ENCODE peak calls at places on chromosomes 7 and 10, in six cellular contexts. X is HCT116, B is spleen, N is GM23338, S is suprapubic skin, L is Panc1. H is an unnamed sample. For H3K27me3, the result is how much of the 10 kb centered on the place peaks cover.

GRCh38 chr7:43639858-43640491 is 57.1 kb downstream of the STK17A start:
- DNase-seq in B (no peak), N (no peak), S (no peak), L (no peak), X (no peak), H (no peak)

GRCh38 chr7:105677803-105678583 is 96.7 kb upstream of the EFCAB10 start:
- DNase-seq in S (no peak), X (no peak), L (no peak), B (peak), N (no peak), H (no peak)

GRCh38 chr7:108824840-108825540 is 255.3 kb downstream of the DNAJB9 start:
- DNase-seq in X (peak), B (no peak), N (no peak), L (no peak), S (no peak), H (no peak)

GRCh38 chr7:20959281-20959680 is 172.6 kb upstream of the SP8 start:
- DNase-seq in N (no peak), L (no peak), S (no peak), B (no peak), X (no peak), H (peak)

GRCh38 chr7:101696-102376 is 90.5 kb upstream of the FAM20C start:
- DNase-seq in S (no peak), X (no peak), L (peak), B (peak), N (no peak), H (no peak)

GRCh38 chr7:86598311-86598710 is 45.4 kb upstream of the GRM3 start:
- DNase-seq in L (no peak), S (no peak), X (no peak), N (peak), B (peak), H (no peak)

GRCh38 chr7:104096683-104097082 is 107.2 kb upstream of the RELN start:
- DNase-seq in L (no peak), N (peak), B (no peak), X (peak), S (no peak), H (peak)

GRCh38 chr7:78472519-78472918 is 673.9 kb downstream of the PHTF2 start:
- DNase-seq in B (no peak), N (no peak), L (no peak), X (no peak), S (no peak), H (no peak)

GRCh38 chr10:72542396-72542815 is 83.5 kb downstream of the MICU1 start:
- DNase-seq in S (no peak), B (no peak), L (no peak), X (no peak), N (no peak), H (no peak)

GRCh38 chr7:15686209-15686956 is at the start of gene MEOX2:
- DNase-seq in B (no peak), L (no peak), X (no peak), N (peak), S (peak), H (no peak)

GRCh38 chr10:102419561-102420442 is 834 bp upstream of the FBXL15 start:
- DNase-seq in X (no peak), L (no peak), N (peak), S (no peak), B (peak), H (peak)

GRCh38 chr10:101367569-101368453 is 13.8 kb downstream of the BTRC start:
- DNase-seq in N (no peak), L (peak), X (peak), S (no peak), B (no peak), H (no peak)

GRCh38 chr10:133379152-133379800 is at the start of gene PAOX:
- DNase-seq in N (peak), L (no peak), X (no peak), S (peak), B (peak), H (peak)

GRCh38 chr7:29139191-29139590 is 7.1 kb downstream of the CPVL start:
- DNase-seq in X (no peak), N (no peak), B (no peak), S (no peak), L (no peak), H (no peak)

GRCh38 chr10:3778708-3779108 is 6.3 kb downstream of the KLF6 start:
- DNase-seq in B (no peak), N (no peak), S (no peak), L (no peak), X (no peak), H (no peak)

GRCh38 chr7:22658031-22658430 is 69.0 kb upstream of the IL6 start:
- DNase-seq in B (no peak), L (no peak), S (no peak), X (no peak), N (no peak), H (no peak)

GRCh38 chr7:5704534-5704922 is 76.9 kb downstream of the RNF216 start:
- DNase-seq in L (peak), S (peak), X (peak), B (peak), N (peak), H (peak)

GRCh38 chr7:18393465-18394118 is 102.0 kb upstream of the HDAC9 start:
- DNase-seq in S (no peak), L (no peak), N (no peak), B (no peak), X (no peak), H (no peak)

GRCh38 chr7:87876040-87876758 is at the start of the genes DBF4 and SLC25A40:
- DNase-seq in S (peak), B (peak), X (peak), N (peak), L (peak), H (peak)

GRCh38 chr7:130488376-130489139 is 3.3 kb upstream of the MEST start:
- DNase-seq in B (no peak), N (no peak), L (no peak), S (no peak), X (no peak), H (no peak)

GRCh38 chr7:71482284-71482683 is 350.3 kb downstream of the GALNT17 start:
- DNase-seq in L (no peak), X (no peak), B (no peak), N (no peak), S (no peak), H (no peak)

GRCh38 chr7:108283252-108283651 is 153.1 kb upstream of the LAMB4 start:
- DNase-seq in X (no peak), B (no peak), N (no peak), S (no peak), L (no peak), H (no peak)

GRCh38 chr10:23146069-23146657 is 45.9 kb upstream of the PTF1A start:
- DNase-seq in N (no peak), B (no peak), S (no peak), X (no peak), L (no peak), H (no peak)

GRCh38 chr7:18257711-18258110 is 230.1 kb upstream of the PRPS1L1 start:
- DNase-seq in B (no peak), N (no peak), L (no peak), S (no peak), X (no peak), H (no peak)

GRCh38 chr7:17166824-17167379 is 131.6 kb upstream of the AHR start:
- DNase-seq in X (no peak), S (no peak), L (no peak), N (no peak), B (no peak), H (no peak)

GRCh38 chr7:910931-911431 is 34.6 kb downstream of the GET4 start:
- DNase-seq in X (no peak), L (no peak), B (no peak), N (no peak), S (no peak), H (no peak)

GRCh38 chr7:116171094-116171493 is 39.2 kb upstream of the TES start:
- DNase-seq in S (no peak), B (no peak), X (no peak), N (no peak), L (no peak), H (no peak)

GRCh38 chr7:11313801-11314200 is 340.1 kb downstream of the PHF14 start:
- DNase-seq in S (no peak), L (no peak), X (no peak), B (no peak), N (no peak), H (no peak)

GRCh38 chr7:121540138-121540537 is 144.0 kb upstream of the FAM3C start:
- DNase-seq in S (no peak), B (no peak), L (no peak), X (no peak), N (no peak), H (no peak)

GRCh38 chr7:112161253-112162160 is 44.7 kb downstream of the DOCK4 start:
- DNase-seq in B (no peak), S (no peak), X (no peak), L (no peak), N (peak), H (no peak)

GRCh38 chr10:99983280-99983988 is 26.3 kb downstream of the DNMBP start:
- DNase-seq in X (no peak), B (no peak), N (no peak), S (peak), L (no peak), H (no peak)

GRCh38 chr7:21361413-21362130 is 66.3 kb upstream of the SP4 start:
- DNase-seq in L (no peak), S (no peak), X (no peak), B (no peak), N (no peak), H (no peak)

GRCh38 chr7:100584677-100585510 is 1.0 kb downstream of the LRCH4 start:
- DNase-seq in X (no peak), S (peak), L (no peak), N (peak), B (peak), H (no peak)

GRCh38 chr10:25336330-25336729 is 161.5 kb downstream of the GPR158 start:
- DNase-seq in S (no peak), B (no peak), N (no peak), X (no peak), L (no peak), H (no peak)

DNA sequence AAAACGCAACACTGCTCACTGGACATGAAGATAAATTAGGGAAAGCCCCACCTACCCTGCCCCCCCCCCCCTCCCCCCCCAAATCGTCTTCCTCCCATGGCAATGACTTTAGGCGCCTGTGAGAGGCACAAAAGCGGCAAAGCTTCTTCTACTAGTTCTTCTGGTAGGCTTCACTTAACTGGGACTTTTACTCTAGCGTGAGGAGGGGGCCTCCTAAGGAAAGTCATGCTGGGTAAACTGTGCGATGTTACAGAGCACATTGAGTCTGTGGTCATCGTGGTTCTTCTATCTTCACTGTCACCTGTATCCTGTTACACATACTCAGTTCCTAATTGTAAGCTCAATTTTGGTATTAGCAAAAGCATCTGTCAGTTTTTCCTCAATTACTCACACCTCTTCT is 25.1 kb downstream of the HSPB1 start:
- DNase-seq in N (no peak), B (no peak), X (no peak), L (no peak), S (no peak), H (no peak)
- TF ChIP-seq POLR2AphosphoS5 in N (no peak), B (no peak), X (no peak), L (no peak), S (no peak), H (no peak)

DNA sequence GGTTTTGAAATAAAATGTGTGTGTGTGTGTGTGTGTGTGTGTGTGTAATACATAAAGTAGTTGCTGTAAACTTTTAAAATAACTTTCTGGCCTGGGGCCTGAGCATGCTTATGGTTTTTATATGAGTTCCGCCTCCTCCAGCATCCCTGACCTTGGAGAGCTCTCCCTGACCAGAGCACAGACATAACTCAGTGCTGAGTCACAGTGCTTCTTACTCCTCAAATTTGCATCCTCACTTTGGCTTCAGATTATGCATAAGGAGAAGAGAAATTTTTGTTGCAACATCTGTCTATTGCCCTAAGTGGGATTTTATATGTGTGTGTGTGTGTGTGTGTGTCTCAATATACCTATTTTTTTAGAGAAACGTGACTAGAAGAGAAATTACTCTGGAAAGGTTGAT is 200.8 kb downstream of the ELMO1 start:
- DNase-seq in B (no peak), X (no peak), N (peak), L (no peak), S (no peak), H (no peak)
- H3K27me3 ChIP-seq in B (under half), X (half or more), N (under half), L (under half), S (under half), H (under half)

GRCh38 chr10:117441812-117442443 is 66.7 kb upstream of the PDZD8 start:
- DNase-seq in L (no peak), S (no peak), N (no peak), B (peak), X (no peak), H (no peak)

GRCh38 chr10:117443677-117444022 is 68.4 kb upstream of the PDZD8 start:
- DNase-seq in S (no peak), L (no peak), B (no peak), X (no peak), N (no peak), H (no peak)

GRCh38 chr10:117444497-117445040 is 69.3 kb upstream of the PDZD8 start:
- DNase-seq in S (no peak), L (no peak), X (no peak), B (peak), N (no peak), H (no peak)

GRCh38 chr10:117442521-117442920 is 67.3 kb upstream of the PDZD8 start:
- DNase-seq in S (no peak), X (no peak), N (no peak), B (peak), L (no peak), H (no peak)

GRCh38 chr10:117442944-117443676 is 67.9 kb upstream of the PDZD8 start:
- DNase-seq in L (no peak), N (peak), X (peak), B (peak), S (peak), H (peak)
- TF ChIP-seq POLR2AphosphoS5 in L (no peak), N (no peak), X (peak), B (peak), S (no peak), H (peak)

GRCh38 chr7:27165089-27165654 is at the start of gene HOXA9:
- DNase-seq in B (peak), X (peak), N (peak), S (peak), L (no peak), H (peak)
- H3K27me3 ChIP-seq in B (under half), X (under half), N (half or more), S (under half), L (under half), H (under half)

GRCh38 chr7:26912933-26913536 is 48.6 kb upstream of the SKAP2 start:
- DNase-seq in B (no peak), L (no peak), N (no peak), S (no peak), X (no peak), H (no peak)
- TF ChIP-seq POLR2AphosphoS5 in B (no peak), L (no peak), N (no peak), S (no peak), X (no peak), H (peak)

GRCh38 chr10:131435232-131435631 is 123.7 kb upstream of the TCERG1L start:
- DNase-seq in S (no peak), B (no peak), X (no peak), N (no peak), L (no peak), H (no peak)
- H3K27me3 ChIP-seq in S (under half), B (under half), X (under half), N (under half), L (under half), H (under half)

GRCh38 chr10:80661526-80661925 is 123.8 kb downstream of the SH2D4B start:
- DNase-seq in L (no peak), B (no peak), N (no peak), X (no peak), S (no peak), H (no peak)
- TF ChIP-seq POLR2AphosphoS5 in L (no peak), B (no peak), N (no peak), X (no peak), S (no peak), H (no peak)

DNA sequence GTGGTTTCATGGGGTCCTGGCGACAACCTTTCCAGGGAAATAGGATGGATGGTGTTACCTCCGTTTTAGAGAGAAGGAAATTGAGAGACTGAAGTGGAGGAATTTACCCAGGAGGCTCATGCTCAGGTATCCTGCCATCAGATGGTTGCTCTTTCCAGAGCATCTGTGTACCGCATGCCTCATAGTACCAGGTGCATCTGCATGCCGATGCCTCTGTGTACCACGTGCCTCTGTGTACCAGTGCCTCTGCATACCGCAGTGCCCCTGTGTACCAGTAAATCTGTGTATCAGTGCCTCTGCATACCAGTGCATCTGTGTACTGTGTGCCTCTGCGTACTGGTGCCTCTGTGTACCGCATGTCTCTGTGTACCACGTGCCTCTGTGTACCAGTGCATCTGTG is 3.2 kb downstream of the VWA2 start:
- DNase-seq in X (no peak), B (no peak), N (no peak), S (no peak), L (no peak), H (no peak)
- H3K27me3 ChIP-seq in X (half or more), B (under half), N (under half), S (under half), L (under half), H (under half)